ENCODE peak calls at places on chromosomes 6 and 20, in six cellular contexts. B, L, U, R, I and A are unnamed samples.

GRCh38 chr6:137417411-137417810 is 76.8 kb downstream of the OLIG3 start:
- DNase-seq in B (no peak), L (no peak), U (peak), R (no peak), I (no peak), A (no peak)

GRCh38 chr6:75210885-75211739 is 5.3 kb upstream of the COL12A1 start:
- DNase-seq in B (no peak), L (peak), U (no peak), R (no peak), I (peak), A (no peak)

GRCh38 chr6:4666886-4667513 is 109.2 kb upstream of the CDYL start:
- DNase-seq in B (no peak), L (no peak), U (no peak), R (no peak), I (no peak), A (no peak)

GRCh38 chr6:108966855-108967755 is 118.9 kb downstream of the ARMC2 start:
- DNase-seq in B (peak), L (no peak), U (no peak), R (no peak), I (no peak), A (peak)

GRCh38 chr6:146894624-146895023 is 295.9 kb downstream of the ADGB start:
- DNase-seq in B (no peak), L (no peak), U (no peak), R (no peak), I (no peak), A (no peak)

GRCh38 chr6:170291271-170292110 is 613 bp upstream of the DLL1 start:
- DNase-seq in B (peak), L (no peak), U (no peak), R (peak), I (no peak), A (no peak)

GRCh38 chr6:167207527-167207926 is 49.7 kb upstream of the GPR31 start:
- DNase-seq in B (no peak), L (no peak), U (no peak), R (no peak), I (no peak), A (no peak)

GRCh38 chr20:61478611-61479305 is 226.7 kb downstream of the CDH4 start:
- DNase-seq in B (no peak), L (no peak), U (no peak), R (no peak), I (peak), A (no peak)

GRCh38 chr6:11023032-11023431 is 21.1 kb downstream of the ELOVL2 start:
- DNase-seq in B (no peak), L (no peak), U (no peak), R (no peak), I (no peak), A (no peak)

GRCh38 chr6:167893416-167893815 is 66.7 kb downstream of the AFDN start:
- DNase-seq in B (no peak), L (no peak), U (peak), R (no peak), I (no peak), A (no peak)

GRCh38 chr6:134173936-134174789 is 121.7 kb upstream of the SLC2A12 start:
- DNase-seq in B (peak), L (peak), U (no peak), R (peak), I (peak), A (no peak)

GRCh38 chr6:166757226-166758135 is 130.4 kb upstream of the RPS6KA2 start:
- DNase-seq in B (no peak), L (no peak), U (peak), R (no peak), I (peak), A (no peak)

GRCh38 chr20:13775867-13776266 is 8.9 kb downstream of the ESF1 start:
- DNase-seq in B (no peak), L (no peak), U (no peak), R (no peak), I (no peak), A (no peak)

GRCh38 chr6:116352515-116353471 is 18.0 kb upstream of the DSE start:
- DNase-seq in B (no peak), L (no peak), U (peak), R (no peak), I (no peak), A (no peak)

GRCh38 chr6:101626264-101626663 is 232.8 kb downstream of the GRIK2 start:
- DNase-seq in B (no peak), L (no peak), U (no peak), R (no peak), I (no peak), A (no peak)

GRCh38 chr6:44411141-44411540 is 23.6 kb downstream of the CDC5L start:
- DNase-seq in B (no peak), L (no peak), U (peak), R (no peak), I (no peak), A (no peak)

GRCh38 chr6:53680489-53680888 is 14.9 kb upstream of the KLHL31 start:
- DNase-seq in B (no peak), L (no peak), U (no peak), R (no peak), I (no peak), A (no peak)

GRCh38 chr6:18314317-18314997 is 50.1 kb upstream of the DEK start:
- DNase-seq in B (no peak), L (no peak), U (no peak), R (no peak), I (no peak), A (no peak)

GRCh38 chr6:83365931-83366330 is 64.9 kb downstream of the ME1 start:
- DNase-seq in B (no peak), L (no peak), U (peak), R (no peak), I (no peak), A (no peak)

GRCh38 chr6:14831922-14832321 is 413.9 kb upstream of the JARID2 start:
- DNase-seq in B (no peak), L (no peak), U (no peak), R (no peak), I (no peak), A (no peak)

GRCh38 chr6:16396497-16397319 is 158.3 kb downstream of the GMPR start:
- DNase-seq in B (no peak), L (no peak), U (no peak), R (no peak), I (no peak), A (no peak)

GRCh38 chr6:125154184-125155135 is 887 bp downstream of the TPD52L1 start:
- DNase-seq in B (no peak), L (peak), U (no peak), R (peak), I (peak), A (no peak)

GRCh38 chr6:133441491-133441890 is 200.3 kb downstream of the EYA4 start:
- DNase-seq in B (no peak), L (no peak), U (no peak), R (no peak), I (no peak), A (no peak)

GRCh38 chr6:31882344-31882743 is 3.5 kb upstream of the SLC44A4 start:
- DNase-seq in B (no peak), L (no peak), U (no peak), R (no peak), I (no peak), A (no peak)
- H3K4me3 ChIP-seq in B (no peak), L (no peak), U (no peak), R (no peak), I (no peak), A (no peak)

GRCh38 chr6:73653571-73654424 is at the start of gene SLC17A5:
- DNase-seq in B (peak), L (peak), U (peak), R (peak), I (peak), A (peak)

GRCh38 chr6:73652637-73653570 is 888 bp downstream of the SLC17A5 start:
- DNase-seq in B (peak), L (peak), U (no peak), R (peak), I (peak), A (no peak)

GRCh38 chr6:73656501-73657145 is 2.8 kb upstream of the SLC17A5 start:
- DNase-seq in B (no peak), L (no peak), U (no peak), R (no peak), I (no peak), A (no peak)

GRCh38 chr6:73657201-73657600 is 3.4 kb upstream of the SLC17A5 start:
- DNase-seq in B (no peak), L (no peak), U (no peak), R (no peak), I (no peak), A (no peak)

DNA sequence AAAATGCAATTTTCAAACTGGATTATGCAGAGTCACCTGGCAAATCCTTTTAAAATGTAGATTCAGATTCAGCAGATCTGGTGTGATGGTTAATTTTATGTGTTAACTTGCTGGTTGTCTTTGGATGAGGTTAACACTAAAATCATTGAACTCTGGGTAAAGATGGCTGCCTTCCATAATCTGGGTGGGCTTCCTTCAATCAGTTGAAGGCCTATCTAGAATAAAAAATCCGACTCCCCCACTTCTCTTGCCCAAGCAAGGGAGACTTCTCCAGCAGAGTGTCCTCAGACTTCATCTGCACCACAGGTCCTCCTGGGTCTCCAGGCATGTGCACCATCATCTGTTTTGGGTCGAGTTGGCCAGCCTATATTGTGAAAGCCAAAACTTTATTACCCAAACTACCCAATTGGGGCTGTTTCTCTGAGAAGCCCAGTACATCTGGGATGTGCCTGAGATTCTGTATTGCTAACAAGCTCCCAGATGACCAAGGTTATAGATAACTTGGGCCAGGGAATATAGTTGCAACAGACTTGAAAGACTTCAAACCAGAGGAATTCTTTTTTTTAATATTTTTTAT is 1.6 kb upstream of the SLC17A5 start:
- DNase-seq in B (no peak), L (no peak), U (no peak), R (no peak), I (no peak), A (no peak)
- H3K4me3 ChIP-seq in B (peak), L (peak), U (no peak), R (peak), I (peak), A (no peak)

GRCh38 chr20:48919882-48920526 is 1.5 kb upstream of the ARFGEF2 start:
- DNase-seq in B (no peak), L (no peak), U (no peak), R (no peak), I (no peak), A (no peak)
- H3K4me3 ChIP-seq in B (no peak), L (peak), U (no peak), R (no peak), I (no peak), A (no peak)

GRCh38 chr20:46021361-46022359 is 7.4 kb upstream of the SLC12A5 start:
- DNase-seq in B (no peak), L (peak), U (no peak), R (no peak), I (peak), A (no peak)

GRCh38 chr20:46023148-46023484 is 5.9 kb upstream of the SLC12A5 start:
- DNase-seq in B (no peak), L (no peak), U (no peak), R (no peak), I (no peak), A (no peak)

GRCh38 chr20:46018611-46019010 is 9.9 kb downstream of the MMP9 start:
- DNase-seq in B (no peak), L (no peak), U (no peak), R (no peak), I (no peak), A (no peak)

GRCh38 chr20:46022411-46023147 is 6.4 kb upstream of the SLC12A5 start:
- DNase-seq in B (peak), L (peak), U (no peak), R (no peak), I (no peak), A (no peak)

GRCh38 chr20:46020515-46020914 is 8.5 kb upstream of the SLC12A5 start:
- DNase-seq in B (no peak), L (no peak), U (no peak), R (no peak), I (no peak), A (no peak)
- H3K4me3 ChIP-seq in B (no peak), L (no peak), U (no peak), R (no peak), I (no peak), A (no peak)

GRCh38 chr20:2103454-2104153 is 2.0 kb downstream of the STK35 start:
- DNase-seq in B (no peak), L (no peak), U (no peak), R (no peak), I (peak), A (no peak)

GRCh38 chr20:2102585-2103453 is 1.2 kb downstream of the STK35 start:
- DNase-seq in B (peak), L (peak), U (no peak), R (peak), I (peak), A (peak)

GRCh38 chr20:2101057-2101934 is at the start of gene STK35:
- DNase-seq in B (no peak), L (peak), U (no peak), R (no peak), I (peak), A (no peak)

GRCh38 chr20:2101935-2102584 is 433 bp downstream of the STK35 start:
- DNase-seq in B (peak), L (peak), U (peak), R (peak), I (peak), A (peak)

GRCh38 chr20:2104236-2104635 is 2.6 kb downstream of the STK35 start:
- DNase-seq in B (no peak), L (no peak), U (no peak), R (no peak), I (no peak), A (peak)
- H3K4me3 ChIP-seq in B (peak), L (peak), U (peak), R (peak), I (peak), A (peak)

DNA sequence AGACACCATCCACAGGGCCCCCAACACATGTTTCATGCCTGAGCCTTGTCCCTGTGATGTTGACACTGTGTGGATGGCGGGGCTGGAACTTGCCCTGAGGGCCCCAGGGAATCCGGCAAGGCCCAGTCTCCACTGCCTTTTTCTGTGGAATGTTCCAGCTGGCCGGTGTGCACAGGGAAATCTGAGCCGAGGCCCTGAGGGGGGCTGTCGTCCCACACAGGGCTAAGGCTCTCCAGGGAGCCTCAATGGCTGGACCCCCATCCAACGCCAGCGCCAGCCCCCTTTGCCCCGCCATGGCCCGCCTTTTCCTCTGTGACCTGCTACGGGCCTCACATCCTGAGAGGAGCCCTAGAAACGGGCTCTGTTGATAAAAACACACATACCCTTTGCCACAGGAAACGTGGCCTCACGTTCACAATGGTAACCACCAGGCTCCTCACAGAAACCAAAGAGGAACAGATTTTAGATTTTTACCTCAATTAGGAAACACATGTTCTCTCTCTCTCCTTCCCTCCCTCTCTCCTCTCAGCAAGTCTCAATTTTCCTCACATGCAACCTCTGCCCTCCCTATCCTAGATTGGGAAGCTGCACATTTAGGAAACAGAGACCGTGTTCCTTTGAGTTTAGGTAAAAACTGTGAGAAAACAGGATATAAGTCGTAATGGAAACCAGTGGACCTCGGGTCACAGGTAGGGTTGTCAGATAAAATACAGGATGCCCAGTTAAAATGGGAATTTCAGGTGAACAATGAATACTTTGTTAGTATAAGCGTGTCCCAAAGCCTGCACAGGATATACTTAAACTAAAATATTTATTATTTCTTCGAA is 13.7 kb upstream of the ZNF831 start:
- DNase-seq in B (peak), L (no peak), U (no peak), R (no peak), I (peak), A (no peak)
- H3K4me3 ChIP-seq in B (no peak), L (no peak), U (no peak), R (no peak), I (no peak), A (no peak)

GRCh38 chr20:22584922-22585785 is 782 bp upstream of the FOXA2 start:
- DNase-seq in B (no peak), L (peak), U (no peak), R (no peak), I (no peak), A (no peak)
- H3K4me3 ChIP-seq in B (no peak), L (peak), U (no peak), R (peak), I (no peak), A (no peak)

DNA sequence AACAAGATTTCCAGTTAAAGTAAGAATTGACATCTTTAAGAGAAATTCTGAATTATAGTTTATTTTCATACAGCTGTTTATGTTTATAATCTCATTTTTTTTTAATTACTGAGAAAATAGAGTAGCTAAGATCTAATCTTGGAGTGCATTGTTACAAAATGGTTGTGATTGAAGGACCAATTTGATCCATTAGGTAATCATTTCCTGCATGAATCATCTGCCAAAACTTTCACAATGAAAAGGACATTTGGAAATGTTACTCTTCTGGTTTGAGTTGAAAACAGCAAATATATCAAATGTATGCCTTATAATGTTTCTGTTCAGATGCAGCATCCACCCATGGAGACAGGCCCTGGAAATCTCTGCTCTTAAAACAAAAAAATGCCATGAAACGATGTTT is 19.0 kb downstream of the TUBB2A start:
- DNase-seq in B (no peak), L (no peak), U (peak), R (no peak), I (no peak), A (no peak)
- H3K4me3 ChIP-seq in B (no peak), L (no peak), U (no peak), R (no peak), I (no peak), A (no peak)